ENCODE peak calls at places on chromosomes 6 and 20, in eight cellular contexts. N is AG08396, V is left ventricle myocardium superior, P is NCI-H1105, I is mesendoderm, B is skeletal muscle cell, F is ELR, G is SK-N-SH. O is an unnamed sample.

GRCh38 chr20:62896526-62896925 is 29.8 kb downstream of the DIDO1 start:
- DNase-seq in V (no peak), B (no peak), N (no peak), F (no peak), P (no peak), I (no peak), G (no peak), O (no peak)

GRCh38 chr6:28211840-28212509 is 13.1 kb upstream of the ZSCAN9 start:
- DNase-seq in G (no peak), N (no peak), B (no peak), P (no peak), V (no peak), I (peak), F (no peak), O (no peak)

GRCh38 chr20:32034581-32035397 is 17.3 kb upstream of the HCK start:
- DNase-seq in G (no peak), N (no peak), B (no peak), I (no peak), V (peak), F (peak), P (no peak), O (no peak)

GRCh38 chr6:35675871-35676459 is 12.8 kb downstream of the FKBP5 start:
- DNase-seq in P (no peak), N (no peak), F (no peak), I (no peak), B (no peak), V (no peak), G (no peak), O (no peak)

GRCh38 chr6:41483943-41484342 is 62.2 kb upstream of the FOXP4 start:
- DNase-seq in B (no peak), P (no peak), V (no peak), F (no peak), N (no peak), I (no peak), G (no peak), O (no peak)

GRCh38 chr6:10316327-10316726 is 98.5 kb downstream of the TFAP2A start:
- DNase-seq in B (no peak), G (no peak), N (peak), F (peak), I (no peak), P (no peak), V (no peak), O (no peak)

GRCh38 chr6:70686548-70687133 is 19.0 kb downstream of the SMAP1 start:
- DNase-seq in V (no peak), N (no peak), F (peak), P (peak), G (peak), B (no peak), I (peak), O (no peak)

GRCh38 chr6:35948725-35949124 is 27.8 kb upstream of the SRPK1 start:
- DNase-seq in V (no peak), N (no peak), B (no peak), F (peak), I (peak), P (no peak), G (no peak), O (no peak)

GRCh38 chr20:36830791-36831691 is 44.9 kb upstream of the TLDC2 start:
- DNase-seq in I (no peak), P (no peak), G (peak), N (peak), V (peak), F (peak), B (no peak), O (no peak)

GRCh38 chr6:102732908-102733307 is 1339.4 kb downstream of the GRIK2 start:
- DNase-seq in G (no peak), V (no peak), F (peak), N (no peak), P (no peak), I (no peak), B (peak), O (no peak)

GRCh38 chr6:44456070-44456965 is 68.8 kb downstream of the CDC5L start:
- DNase-seq in B (no peak), P (peak), G (peak), N (peak), F (peak), V (peak), I (peak), O (no peak)

GRCh38 chr6:125363360-125364121 is 61.8 kb upstream of the HDDC2 start:
- DNase-seq in G (peak), V (peak), F (peak), I (peak), N (peak), B (peak), P (peak), O (no peak)

GRCh38 chr20:47220161-47220582 is 136.3 kb downstream of the ZMYND8 start:
- DNase-seq in I (peak), P (peak), F (peak), G (peak), N (peak), V (no peak), B (no peak), O (no peak)